ENCODE peak calls at places on chromosomes 2 and 18, in four cellular contexts. F, U, Z and P are unnamed samples.

GRCh38 chr2:201378496-201379397 is 21.6 kb upstream of the FLACC1 start:
- DNase-seq in Z (no peak), F (no peak), U (no peak), P (no peak)

GRCh38 chr2:16031848-16032159 is 91.5 kb downstream of the MYCN start:
- DNase-seq in F (no peak), U (peak), Z (no peak), P (no peak)

GRCh38 chr2:137951606-137952005 is 12.7 kb upstream of the HNMT start:
- DNase-seq in U (no peak), Z (no peak), F (no peak), P (no peak)

GRCh38 chr18:46053368-46054095 is 18.5 kb downstream of the PSTPIP2 start:
- DNase-seq in F (no peak), U (no peak), Z (no peak), P (no peak)

GRCh38 chr2:158178646-158179045 is 77.0 kb downstream of the UPP2 start:
- DNase-seq in U (no peak), Z (no peak), F (no peak), P (no peak)

GRCh38 chr2:236871500-236872001 is 214.1 kb upstream of the COPS8 start:
- DNase-seq in U (no peak), F (no peak), Z (no peak), P (no peak)

GRCh38 chr2:37544617-37545031 is 126.8 kb downstream of the CDC42EP3 start:
- DNase-seq in U (no peak), F (no peak), Z (no peak), P (no peak)

GRCh38 chr2:46748121-46748520 is 167.5 kb downstream of the MCFD2 start:
- DNase-seq in U (no peak), Z (no peak), F (no peak), P (no peak)

GRCh38 chr2:191846787-191847620 is at the start of gene CAVIN2:
- DNase-seq in F (no peak), Z (no peak), U (peak), P (no peak)

GRCh38 chr18:2411381-2411977 is 159.8 kb downstream of the METTL4 start:
- DNase-seq in Z (no peak), U (no peak), F (no peak), P (no peak)

GRCh38 chr2:216221806-216222205 is 112.7 kb downstream of the XRCC5 start:
- DNase-seq in F (no peak), Z (no peak), U (no peak), P (no peak)

GRCh38 chr2:106185475-106186184 is 8.5 kb downstream of the UXS1 start:
- DNase-seq in U (no peak), F (no peak), Z (no peak), P (no peak)

GRCh38 chr2:168583710-168584521 is 127.8 kb downstream of the CERS6 start:
- DNase-seq in Z (no peak), U (no peak), F (no peak), P (no peak)

GRCh38 chr18:8974696-8975095 is 127.8 kb upstream of the NDUFV2 start:
- DNase-seq in U (no peak), Z (no peak), F (no peak), P (no peak)

GRCh38 chr2:45184606-45185005 is 175.4 kb upstream of the SIX2 start:
- DNase-seq in Z (no peak), F (no peak), U (no peak), P (no peak)

GRCh38 chr18:62384610-62385097 is 59.5 kb downstream of the TNFRSF11A start:
- DNase-seq in Z (no peak), U (no peak), F (no peak), P (no peak)

GRCh38 chr2:7794916-7795315 is 877.7 kb downstream of the RNF144A start:
- DNase-seq in F (no peak), Z (no peak), U (no peak), P (no peak)

GRCh38 chr18:9771261-9771976 is 63.3 kb downstream of the RAB31 start:
- DNase-seq in F (peak), Z (peak), U (peak), P (peak)

GRCh38 chr2:72895154-72895553 is 7.9 kb downstream of the SPR start:
- DNase-seq in U (no peak), Z (no peak), F (no peak), P (no peak)

GRCh38 chr2:217792611-217793527 is 209.9 kb downstream of the TNS1 start:
- DNase-seq in U (no peak), Z (no peak), F (no peak), P (no peak)

GRCh38 chr2:155021591-155021990 is 323.1 kb downstream of the KCNJ3 start:
- DNase-seq in F (no peak), U (no peak), Z (no peak), P (no peak)

GRCh38 chr2:39114771-39115170 is 6.1 kb downstream of the SOS1 start:
- DNase-seq in F (no peak), Z (no peak), U (no peak), P (no peak)

GRCh38 chr2:238582159-238582558 is 155.4 kb downstream of the ASB1 start:
- DNase-seq in F (no peak), Z (no peak), U (no peak), P (no peak)

GRCh38 chr2:149885946-149886345 is 298.4 kb upstream of the MMADHC start:
- DNase-seq in Z (no peak), F (no peak), U (no peak), P (no peak)

GRCh38 chr2:98278074-98278473 is 68.2 kb upstream of the CNGA3 start:
- DNase-seq in U (no peak), Z (no peak), F (no peak), P (no peak)

GRCh38 chr2:69227717-69228116 is 159.3 kb downstream of the GFPT1 start:
- DNase-seq in U (no peak), Z (no peak), F (no peak), P (no peak)

GRCh38 chr18:58054041-58054733 is 10.2 kb downstream of the NEDD4L start:
- DNase-seq in F (no peak), Z (no peak), U (no peak), P (no peak)

GRCh38 chr2:226187601-226188000 is 612.0 kb downstream of the IRS1 start:
- DNase-seq in U (no peak), F (no peak), Z (no peak), P (no peak)

GRCh38 chr2:74043345-74044329 is 58.9 kb downstream of the TET3 start:
- DNase-seq in F (no peak), U (no peak), Z (no peak), P (no peak)

GRCh38 chr2:217934321-217935131 is 68.3 kb downstream of the TNS1 start:
- DNase-seq in Z (no peak), F (no peak), U (no peak), P (no peak)

GRCh38 chr2:226903179-226903578 is 67.3 kb downstream of the RHBDD1 start:
- DNase-seq in F (no peak), Z (no peak), U (no peak), P (no peak)

GRCh38 chr18:2986150-2986865 is 26.6 kb downstream of the LPIN2 start:
- DNase-seq in F (no peak), Z (no peak), U (no peak), P (no peak)

GRCh38 chr2:7133521-7133920 is 216.3 kb downstream of the RNF144A start:
- DNase-seq in Z (no peak), U (no peak), F (no peak), P (no peak)

GRCh38 chr2:74089816-74090745 is 57.6 kb downstream of the BOLA3 start:
- DNase-seq in U (no peak), Z (no peak), F (no peak), P (no peak)

GRCh38 chr18:45806226-45806625 is 19.2 kb upstream of the SIGLEC15 start:
- DNase-seq in F (no peak), U (no peak), Z (no peak), P (no peak)